ENCODE peak calls at places on chromosomes 4 and X, in eight cellular contexts. D, K, F, O, N, Q, U and W are unnamed samples.

GRCh38 chrX:44036336-44036735 is 63.1 kb upstream of the NDP start:
- DNase-seq in U (no peak), Q (no peak), K (no peak), O (no peak), D (no peak), F (no peak), N (peak), W (no peak)

GRCh38 chr4:129346760-129347159 is 250.8 kb downstream of the C4orf33 start:
- DNase-seq in U (no peak), K (no peak), F (no peak), N (no peak), D (no peak), O (no peak), Q (no peak), W (no peak)

GRCh38 chr4:87985097-87985886 is 9.8 kb downstream of the SPP1 start:
- DNase-seq in O (peak), N (peak), U (peak), Q (peak), F (no peak), D (peak), K (no peak), W (no peak)

GRCh38 chr4:153205757-153206156 is 1.5 kb downstream of the TRIM2 start:
- DNase-seq in U (no peak), N (no peak), O (no peak), D (no peak), K (no peak), F (no peak), Q (no peak), W (no peak)

GRCh38 chr4:8699063-8699385 is 106.5 kb downstream of the CPZ start:
- DNase-seq in N (no peak), O (no peak), D (no peak), Q (no peak), F (no peak), K (peak), U (no peak), W (no peak)

GRCh38 chr4:112231779-112232713 is at the start of gene AP1AR:
- DNase-seq in Q (peak), U (peak), D (peak), N (peak), K (peak), O (peak), F (peak), W (peak)

GRCh38 chr4:56821394-56822263 is at the start of gene SPINK2:
- DNase-seq in N (no peak), K (no peak), F (no peak), Q (peak), O (peak), U (peak), D (peak), W (peak)

GRCh38 chr4:155468282-155468681 is 91.5 kb upstream of the MAP9 start:
- DNase-seq in Q (no peak), D (no peak), F (no peak), U (no peak), O (no peak), N (no peak), K (no peak), W (no peak)

GRCh38 chrX:71616672-71617529 is 1.4 kb downstream of the CXCR3 start:
- DNase-seq in U (no peak), F (no peak), D (no peak), N (no peak), O (no peak), Q (no peak), K (no peak), W (peak)

GRCh38 chr4:16659120-16659519 is 239.3 kb downstream of the LDB2 start:
- DNase-seq in Q (no peak), O (no peak), F (no peak), U (no peak), K (no peak), N (peak), D (no peak), W (no peak)

GRCh38 chrX:20519077-20519617 is 252.4 kb upstream of the RPS6KA3 start:
- DNase-seq in Q (no peak), F (no peak), D (no peak), U (no peak), O (no peak), N (no peak), K (no peak), W (no peak)

GRCh38 chr4:140609548-140610425 is 41.0 kb upstream of the UCP1 start:
- DNase-seq in Q (no peak), U (no peak), N (peak), F (no peak), O (no peak), D (no peak), K (no peak), W (no peak)

GRCh38 chr4:95549246-95550138 is 719 bp upstream of the UNC5C start:
- DNase-seq in U (peak), D (peak), K (no peak), O (peak), Q (peak), F (peak), N (peak), W (no peak)

GRCh38 chr4:27861381-27861787 is 1000.7 kb downstream of the STIM2 start:
- DNase-seq in O (no peak), K (no peak), D (no peak), Q (no peak), F (no peak), U (peak), N (peak), W (no peak)

GRCh38 chr4:183391204-183391603 is 53.2 kb upstream of the CDKN2AIP start:
- DNase-seq in K (no peak), D (no peak), O (no peak), U (no peak), F (no peak), N (no peak), Q (no peak), W (no peak)

GRCh38 chr4:2787230-2788100 is 5.4 kb upstream of the SH3BP2 start:
- DNase-seq in D (peak), F (peak), O (peak), N (no peak), K (no peak), Q (no peak), U (no peak), W (peak)

GRCh38 chr4:88318751-88319350 is 34.5 kb upstream of the PPM1K start:
- DNase-seq in K (no peak), F (no peak), Q (no peak), N (no peak), O (no peak), U (no peak), D (no peak), W (no peak)

GRCh38 chrX:135327299-135327698 is 18.0 kb downstream of the ETDC start:
- DNase-seq in Q (no peak), O (no peak), U (no peak), K (no peak), N (peak), D (no peak), F (no peak), W (no peak)

GRCh38 chrX:68177542-68177941 is 255.8 kb downstream of the OPHN1 start:
- DNase-seq in F (no peak), O (no peak), Q (no peak), D (no peak), U (no peak), K (no peak), N (peak), W (no peak)

GRCh38 chr4:5979981-5980380 is 38.2 kb downstream of the C4orf50 start:
- DNase-seq in F (no peak), Q (peak), U (peak), K (no peak), O (no peak), N (no peak), D (no peak), W (no peak)
- TF ChIP-seq CTCF in F (no peak), Q (peak), U (peak), K (peak), O (peak), N (no peak), D (no peak), W (no peak)

GRCh38 chr4:48945981-48946380 is 39.4 kb upstream of the OCIAD2 start:
- DNase-seq in N (no peak), Q (no peak), F (no peak), D (no peak), U (no peak), K (no peak), O (no peak), W (no peak)

GRCh38 chr4:48944659-48945290 is 38.2 kb upstream of the OCIAD2 start:
- DNase-seq in D (no peak), Q (no peak), K (no peak), F (no peak), U (peak), N (no peak), O (no peak), W (no peak)

GRCh38 chr4:48944252-48944651 is 37.7 kb upstream of the OCIAD2 start:
- DNase-seq in K (no peak), Q (no peak), D (no peak), F (no peak), O (no peak), N (no peak), U (no peak), W (no peak)

GRCh38 chr4:48939785-48940184 is 33.2 kb upstream of the OCIAD2 start:
- DNase-seq in O (no peak), Q (no peak), U (no peak), F (no peak), K (no peak), N (peak), D (no peak), W (no peak)

GRCh38 chr4:48943387-48943786 is 36.8 kb upstream of the OCIAD2 start:
- DNase-seq in F (no peak), O (no peak), K (no peak), U (no peak), N (no peak), D (no peak), Q (no peak), W (no peak)
- TF ChIP-seq CTCF in F (no peak), O (no peak), K (no peak), U (peak), N (no peak), D (no peak), Q (no peak), W (no peak)

DNA sequence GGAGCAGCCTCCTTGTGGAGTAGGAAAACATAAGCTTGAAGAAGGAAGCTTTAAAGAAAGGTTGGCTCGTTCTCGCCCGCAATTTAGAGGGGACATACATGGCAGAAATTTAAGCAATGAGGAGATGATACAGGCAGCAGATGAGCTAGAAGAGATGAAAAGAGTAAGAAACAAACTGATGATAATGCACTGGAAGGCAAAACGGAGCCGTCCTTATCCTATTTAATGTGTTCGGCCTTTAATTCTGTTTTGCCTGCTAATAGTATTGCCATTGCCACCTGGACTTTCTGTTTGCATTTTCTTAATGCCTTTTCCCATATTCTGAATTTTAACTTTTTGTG is 1.4 kb downstream of the TCEAL1 start:
- DNase-seq in F (no peak), K (no peak), U (no peak), D (no peak), Q (no peak), O (no peak), N (no peak), W (no peak)
- TF ChIP-seq CTCF in F (peak), K (no peak), U (no peak), D (peak), Q (no peak), O (no peak), N (no peak), W (no peak)

DNA sequence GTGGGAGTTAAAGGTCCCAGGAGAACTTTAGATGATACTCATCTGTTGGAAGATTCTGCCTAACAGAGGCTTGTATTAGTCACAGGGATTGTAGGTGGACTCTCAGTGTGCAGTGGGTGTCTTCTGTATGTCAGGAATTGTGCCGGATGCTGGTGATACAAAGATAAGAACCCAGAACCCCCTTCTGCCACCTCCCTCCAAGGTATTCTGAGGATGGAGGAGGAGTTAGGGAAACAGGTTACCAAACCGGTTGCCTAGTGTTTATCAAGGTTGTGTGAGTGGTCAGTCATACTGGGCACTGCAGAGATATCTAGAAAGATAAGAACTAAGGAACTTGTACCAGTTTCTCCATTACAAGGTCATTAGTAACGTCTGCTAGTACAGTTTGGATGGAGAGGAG is 61.6 kb downstream of the PTTG2 start:
- DNase-seq in D (no peak), N (no peak), F (no peak), K (no peak), Q (no peak), U (no peak), O (no peak), W (no peak)
- TF ChIP-seq CTCF in D (no peak), N (no peak), F (no peak), K (no peak), Q (no peak), U (no peak), O (no peak), W (no peak)